ENCODE peak calls at places on chromosomes 7 and 10, in seven cellular contexts. Q is neuronal stem cell, C is mesenchymal stem cell, D is IMR-90, J is mesendoderm, B is H1, X is trophoblast cell. V is an unnamed sample.

GRCh38 chr7:150448789-150449147 is 1.7 kb upstream of the GIMAP8 start:
- DNase-seq in Q (peak), C (peak), D (peak), J (peak), B (peak), X (peak), V (peak)

GRCh38 chr10:16835223-16835622 is 18.0 kb upstream of the RSU1 start:
- DNase-seq in Q (no peak), C (no peak), D (no peak), J (no peak), B (no peak), X (no peak), V (no peak)

GRCh38 chr7:82235710-82236109 is 207.9 kb downstream of the CACNA2D1 start:
- DNase-seq in Q (no peak), C (peak), D (peak), J (no peak), B (no peak), X (no peak), V (no peak)

GRCh38 chr10:52778511-52779392 is 6.2 kb upstream of the MBL2 start:
- DNase-seq in Q (no peak), C (no peak), D (peak), J (peak), B (peak), X (peak), V (peak)

GRCh38 chr7:87876759-87877234 is 504 bp downstream of the DBF4 start:
- DNase-seq in Q (no peak), C (peak), D (peak), J (peak), B (no peak), X (peak), V (peak)

GRCh38 chr7:120014920-120015465 is 258.0 kb upstream of the KCND2 start:
- DNase-seq in Q (peak), C (no peak), D (no peak), J (peak), B (no peak), X (no peak), V (no peak)

GRCh38 chr10:61939575-61940301 is 38.2 kb downstream of the ARID5B start:
- DNase-seq in Q (no peak), C (peak), D (peak), J (no peak), B (no peak), X (peak), V (no peak)

GRCh38 chr10:75407716-75408511 is 6.3 kb upstream of the ZNF503 start:
- DNase-seq in Q (peak), C (peak), D (no peak), J (peak), B (no peak), X (no peak), V (peak)

GRCh38 chr7:12907774-12908173 is 220.3 kb downstream of the ARL4A start:
- DNase-seq in Q (no peak), C (no peak), D (no peak), J (no peak), B (no peak), X (no peak), V (no peak)

GRCh38 chr10:101230185-101230917 is 1.1 kb upstream of the LBX1 start:
- DNase-seq in Q (no peak), C (no peak), D (no peak), J (no peak), B (no peak), X (peak), V (no peak)
- H2BK5ac ChIP-seq in Q (no peak), C (no peak), D (no peak), J (no peak), B (no peak), X (no peak), V (no peak)

DNA sequence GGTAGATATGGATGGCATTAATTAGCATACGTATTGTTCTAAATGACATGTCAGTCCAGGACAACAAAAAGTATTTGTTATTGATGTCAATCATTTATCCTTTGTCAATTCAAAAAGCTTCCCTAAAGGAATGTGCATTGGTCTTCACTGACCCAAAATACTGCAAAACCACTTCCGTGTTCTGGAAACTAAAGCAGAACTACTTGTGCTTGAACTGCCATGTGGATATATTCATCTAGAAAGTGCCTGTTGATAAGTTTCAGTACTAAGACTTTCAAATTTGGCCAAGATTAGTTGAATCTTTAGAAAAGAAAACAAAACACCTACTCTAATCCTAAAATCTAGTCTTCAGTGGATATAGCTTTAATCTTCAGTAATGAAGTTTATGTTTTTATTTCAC is 242.1 kb upstream of the PPP1R3A start:
- DNase-seq in Q (no peak), C (no peak), D (no peak), J (no peak), B (no peak), X (no peak), V (no peak)
- H2BK5ac ChIP-seq in Q (no peak), C (no peak), D (no peak), J (no peak), B (no peak), X (no peak), V (no peak)

DNA sequence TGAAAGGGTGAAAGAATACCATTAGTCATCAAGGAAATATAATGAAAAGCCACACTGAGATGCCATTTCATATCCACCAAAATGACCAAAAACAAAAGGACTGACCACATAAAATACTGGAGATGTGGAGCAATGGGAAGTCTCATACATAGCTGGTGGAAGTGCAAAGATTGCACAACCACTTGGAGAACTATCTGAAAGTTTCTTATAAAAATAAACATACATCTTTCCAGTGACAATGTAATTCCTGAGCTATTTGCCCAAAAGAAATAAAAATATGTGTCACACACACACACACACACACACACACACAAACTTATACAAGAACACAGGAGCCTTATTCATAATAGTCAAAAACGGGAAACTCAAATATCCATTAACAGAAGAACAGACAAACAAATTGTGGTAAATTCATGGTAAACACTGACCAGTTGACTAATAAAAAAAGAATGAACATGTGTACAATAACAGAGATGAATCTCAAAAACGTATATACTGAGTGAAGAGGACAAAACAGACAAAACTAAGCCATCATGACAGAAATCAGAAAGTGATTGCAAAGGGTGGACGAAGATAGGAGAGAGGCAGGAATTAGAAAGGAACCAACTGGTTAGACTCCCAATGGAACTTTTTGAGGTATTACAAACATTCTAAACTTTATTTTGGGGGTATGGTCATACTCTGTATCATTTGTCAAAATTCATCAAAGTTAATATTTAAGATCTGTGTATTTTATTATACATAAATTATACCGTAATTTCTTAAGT is 21.5 kb downstream of the WASL start:
- DNase-seq in Q (no peak), C (peak), D (peak), J (no peak), B (no peak), X (peak), V (no peak)
- H2BK5ac ChIP-seq in Q (no peak), C (no peak), D (peak), J (no peak), B (no peak), X (no peak), V (no peak)

DNA sequence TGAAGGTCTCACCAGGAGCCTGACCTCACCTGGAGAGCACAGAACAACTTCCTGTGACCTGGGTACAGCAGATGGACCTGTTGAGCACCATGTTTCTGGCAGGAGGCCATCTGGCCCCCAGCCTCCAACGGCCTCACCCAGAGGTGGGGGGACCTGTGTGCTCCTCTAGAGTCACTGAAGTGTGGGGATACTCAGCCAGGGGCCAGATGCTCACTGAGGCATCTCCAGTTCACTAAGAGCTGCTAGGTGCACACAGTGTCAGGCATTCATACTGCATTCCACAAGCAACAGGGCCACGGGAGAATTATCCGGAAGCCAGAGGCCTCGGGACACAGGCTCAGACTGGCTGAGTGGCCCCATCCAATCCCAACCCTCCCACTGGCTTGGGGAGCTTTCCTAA is 161.4 kb downstream of the TCERG1L start:
- DNase-seq in Q (no peak), C (no peak), D (no peak), J (no peak), B (no peak), X (no peak), V (no peak)
- H2BK5ac ChIP-seq in Q (no peak), C (no peak), D (no peak), J (no peak), B (no peak), X (no peak), V (no peak)

DNA sequence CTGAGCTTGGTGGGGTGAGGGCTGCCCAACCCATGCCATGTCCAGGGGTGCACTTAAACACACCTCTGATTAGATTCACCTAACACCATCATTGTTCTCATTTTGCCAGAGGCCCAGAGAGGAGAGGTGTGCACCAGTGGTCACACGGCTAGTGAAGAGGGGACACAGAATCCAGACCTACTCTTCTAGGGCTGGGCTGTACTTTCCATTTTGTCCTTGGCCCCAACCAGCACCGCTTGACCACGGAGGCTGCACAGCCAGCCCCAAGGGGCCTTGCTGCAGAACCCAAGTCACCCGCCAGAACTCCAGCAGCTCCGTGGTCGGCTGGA is 246 bp upstream of the WDFY4 start:
- DNase-seq in Q (no peak), C (no peak), D (no peak), J (no peak), B (peak), X (no peak), V (no peak)
- H2BK5ac ChIP-seq in Q (peak), C (no peak), D (no peak), J (no peak), B (no peak), X (no peak), V (no peak)

GRCh38 chr7:142385528-142386340 is 127.9 kb upstream of the PRSS58 start:
- DNase-seq in Q (peak), C (peak), D (peak), J (peak), B (peak), X (peak), V (peak)
- H2BK5ac ChIP-seq in Q (no peak), C (no peak), D (no peak), J (no peak), B (no peak), X (no peak), V (no peak)

GRCh38 chr7:96440328-96440727 is 118.4 kb upstream of the SLC25A13 start:
- DNase-seq in Q (no peak), C (no peak), D (no peak), J (no peak), B (no peak), X (no peak), V (no peak)

GRCh38 chr7:96436880-96437279 is 115.0 kb upstream of the SLC25A13 start:
- DNase-seq in Q (no peak), C (no peak), D (no peak), J (no peak), B (no peak), X (no peak), V (no peak)

GRCh38 chr7:96447109-96447645 is 125.3 kb upstream of the SLC25A13 start:
- DNase-seq in Q (no peak), C (no peak), D (no peak), J (no peak), B (no peak), X (no peak), V (no peak)

DNA sequence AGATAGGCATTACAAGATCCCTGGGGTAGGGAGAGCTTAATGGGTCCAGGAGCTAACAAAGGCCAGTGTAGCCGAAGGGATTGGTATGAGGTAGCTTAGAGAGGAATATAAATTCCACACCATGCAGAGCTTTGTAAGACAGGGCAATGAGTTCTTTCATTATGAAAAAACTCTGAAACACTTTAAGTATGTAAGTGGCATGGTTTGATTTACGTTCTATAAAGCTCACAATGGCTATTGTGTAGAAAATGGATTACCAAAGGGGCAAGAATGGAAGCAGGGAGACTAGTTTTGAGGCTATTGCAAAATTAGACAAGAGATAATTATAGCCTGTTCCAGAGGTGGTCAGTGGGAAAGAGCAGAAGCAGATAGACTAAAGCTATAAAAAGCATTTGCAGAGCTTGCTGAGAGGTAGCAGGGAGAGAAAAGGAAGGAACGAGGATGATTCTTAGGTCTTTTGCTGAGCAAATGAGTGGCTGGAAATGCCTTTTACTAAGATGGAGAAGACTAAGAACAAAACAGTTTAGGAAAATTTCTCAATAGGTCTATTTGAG is 119.7 kb upstream of the SLC25A13 start:
- DNase-seq in Q (no peak), C (no peak), D (no peak), J (no peak), B (no peak), X (no peak), V (no peak)
- H2BK5ac ChIP-seq in Q (no peak), C (no peak), D (no peak), J (no peak), B (no peak), X (no peak), V (no peak)

GRCh38 chr10:24982294-24983064 is 30.1 kb upstream of the PRTFDC1 start:
- DNase-seq in Q (no peak), C (no peak), D (no peak), J (no peak), B (no peak), X (no peak), V (no peak)
- H2BK5ac ChIP-seq in Q (no peak), C (no peak), D (no peak), J (no peak), B (no peak), X (no peak), V (no peak)

GRCh38 chr7:137933270-137934017 is 68.4 kb downstream of the CREB3L2 start:
- DNase-seq in Q (no peak), C (peak), D (peak), J (peak), B (no peak), X (peak), V (no peak)

GRCh38 chr7:137931823-137932222 is 70.1 kb downstream of the CREB3L2 start:
- DNase-seq in Q (no peak), C (no peak), D (no peak), J (no peak), B (no peak), X (no peak), V (no peak)

GRCh38 chr7:137930616-137931015 is 71.3 kb downstream of the CREB3L2 start:
- DNase-seq in Q (no peak), C (peak), D (peak), J (no peak), B (no peak), X (peak), V (no peak)

GRCh38 chr7:137934176-137934826 is 67.6 kb downstream of the CREB3L2 start:
- DNase-seq in Q (no peak), C (no peak), D (no peak), J (no peak), B (no peak), X (no peak), V (no peak)

DNA sequence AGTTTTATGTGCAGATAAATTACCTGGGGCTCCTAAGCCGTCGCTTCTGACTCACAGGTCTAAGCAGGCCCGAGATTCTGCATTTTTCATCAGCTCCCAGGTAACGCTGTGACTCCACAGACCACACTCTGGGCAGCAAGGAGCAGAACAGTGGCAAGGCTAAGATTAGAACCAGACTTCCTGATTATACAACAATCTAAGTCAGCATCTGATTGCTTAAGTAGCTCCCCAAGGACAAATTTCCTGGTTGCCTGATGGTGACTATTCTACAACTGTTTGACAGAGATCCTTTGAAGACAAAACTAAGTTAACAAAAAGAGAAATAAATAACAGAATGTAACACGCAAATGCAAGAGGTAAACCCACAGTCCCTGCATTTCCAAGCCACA is 69.0 kb downstream of the CREB3L2 start:
- DNase-seq in Q (no peak), C (peak), D (peak), J (peak), B (no peak), X (peak), V (no peak)
- H2BK5ac ChIP-seq in Q (no peak), C (no peak), D (peak), J (no peak), B (no peak), X (no peak), V (no peak)